ENCODE peak calls at places on chromosomes 7 and 10, in five cellular contexts. O is foreskin fibroblast; B is T follicular helper cell; F is stimulated activated CD8-positive, alpha-beta memory T cell treated with anti-CD3 and anti-CD28 coated beads, Interleukin-2, amount 100 ng/mL, for 1 hour; Q is GM13977. C is an unnamed sample.

GRCh38 chr7:47088329-47089067 is 493.4 kb downstream of the TNS3 start:
- DNase-seq in B (no peak), F (no peak), Q (peak), O (peak), C (peak)

GRCh38 chr10:109892885-109893284 is 30.4 kb downstream of the XPNPEP1 start:
- DNase-seq in F (no peak), O (peak), Q (no peak), B (no peak), C (no peak)

GRCh38 chr10:95260909-95261552 is 29.8 kb downstream of the PDLIM1 start:
- DNase-seq in B (no peak), O (peak), Q (no peak), F (no peak), C (no peak)

GRCh38 chr10:87500646-87501048 is 4.0 kb upstream of the MINPP1 start:
- DNase-seq in B (no peak), Q (no peak), O (peak), F (no peak), C (no peak)

GRCh38 chr7:48285365-48285764 is 114.1 kb downstream of the ABCA13 start:
- DNase-seq in O (peak), F (no peak), B (no peak), Q (no peak), C (no peak)

GRCh38 chr7:121633186-121633585 is 237.1 kb upstream of the FAM3C start:
- DNase-seq in O (no peak), Q (no peak), B (no peak), F (no peak), C (no peak)

GRCh38 chr10:13347235-13348156 is 597 bp downstream of the SEPHS1 start:
- DNase-seq in O (peak), Q (peak), B (peak), F (peak), C (peak)

GRCh38 chr7:28861825-28862224 is 96.3 kb downstream of the TRIL start:
- DNase-seq in F (no peak), B (no peak), Q (no peak), O (no peak), C (no peak)

GRCh38 chr10:62386401-62387320 is 12.5 kb downstream of the ZNF365 start:
- DNase-seq in Q (no peak), B (no peak), O (peak), F (no peak), C (no peak)

GRCh38 chr7:74069790-74070618 is 13.6 kb upstream of the LIMK1 start:
- DNase-seq in B (no peak), F (no peak), O (no peak), Q (no peak), C (no peak)

GRCh38 chr10:18683427-18683826 is 24.2 kb downstream of the ARL5B start:
- DNase-seq in F (no peak), B (no peak), O (peak), Q (no peak), C (no peak)

GRCh38 chr7:130379019-130379418 is 1.3 kb upstream of the CPA1 start:
- DNase-seq in Q (no peak), O (no peak), F (no peak), B (no peak), C (no peak)

GRCh38 chr10:5494611-5495010 is 4.8 kb downstream of the CALML5 start:
- DNase-seq in Q (no peak), F (no peak), B (no peak), O (no peak), C (no peak)

GRCh38 chr7:33334349-33334748 is 205.0 kb downstream of the BBS9 start:
- DNase-seq in F (no peak), B (no peak), O (peak), Q (peak), C (no peak)

GRCh38 chr10:96665306-96665705 is 55.0 kb downstream of the PIK3AP1 start:
- DNase-seq in F (no peak), Q (no peak), B (no peak), O (peak), C (no peak)

GRCh38 chr10:78771215-78771614 is 297.6 kb upstream of the ZMIZ1 start:
- DNase-seq in B (no peak), O (no peak), F (no peak), Q (no peak), C (no peak)

GRCh38 chr7:18064242-18064838 is 36.7 kb upstream of the PRPS1L1 start:
- DNase-seq in B (no peak), O (peak), F (no peak), Q (no peak), C (peak)

GRCh38 chr7:135160098-135160857 is 10.2 kb downstream of the CYREN start:
- DNase-seq in F (no peak), Q (peak), O (peak), B (no peak), C (no peak)

GRCh38 chr10:114110174-114110972 is 63.6 kb downstream of the CCDC186 start:
- DNase-seq in Q (no peak), B (no peak), O (peak), F (no peak), C (no peak)

GRCh38 chr7:100173806-100174495 is 3.2 kb downstream of the GPC2 start:
- DNase-seq in F (no peak), Q (peak), O (no peak), B (no peak), C (no peak)

GRCh38 chr10:86667421-86668181 is 710 bp upstream of the LDB3 start:
- DNase-seq in F (no peak), O (no peak), B (no peak), Q (no peak), C (no peak)

GRCh38 chr7:122790558-122790957 is 87.8 kb upstream of the RNF148 start:
- DNase-seq in Q (no peak), F (no peak), O (no peak), B (no peak), C (no peak)

GRCh38 chr10:100505164-100505563 is 14.5 kb downstream of the SEC31B start:
- DNase-seq in B (no peak), Q (no peak), O (no peak), F (no peak), C (no peak)

GRCh38 chr10:44947356-44948152 is 12.0 kb upstream of the RASSF4 start:
- DNase-seq in B (no peak), O (no peak), F (no peak), Q (no peak), C (peak)

GRCh38 chr7:101179117-101179779 is 845 bp downstream of the NAT16 start:
- DNase-seq in Q (no peak), F (no peak), O (peak), B (no peak), C (no peak)

GRCh38 chr10:60098676-60099601 is 192.6 kb upstream of the CCDC6 start:
- DNase-seq in B (no peak), O (peak), Q (peak), F (no peak), C (no peak)

GRCh38 chr7:99386584-99387238 is 12.2 kb downstream of the ARPC1B start:
- DNase-seq in F (no peak), O (peak), B (no peak), Q (no peak), C (no peak)

GRCh38 chr10:86073199-86073977 is 293.2 kb downstream of the GRID1 start:
- DNase-seq in O (no peak), F (no peak), B (no peak), Q (no peak), C (no peak)

GRCh38 chr7:26650081-26650480 is 214.3 kb downstream of the SKAP2 start:
- DNase-seq in Q (no peak), O (no peak), F (no peak), B (no peak), C (no peak)

GRCh38 chr7:156751319-156751718 is 110.7 kb downstream of the RNF32 start:
- DNase-seq in O (peak), F (no peak), B (no peak), Q (no peak), C (peak)

GRCh38 chr10:79904671-79905321 is 44.1 kb downstream of the SFTPD start:
- DNase-seq in B (peak), F (peak), O (peak), Q (peak), C (peak)

GRCh38 chr10:42475168-42476098 is 162.9 kb downstream of the ZNF33B start:
- DNase-seq in B (no peak), O (peak), F (no peak), Q (no peak), C (no peak)

GRCh38 chr7:88357794-88358533 is 51.3 kb upstream of the STEAP4 start:
- DNase-seq in F (no peak), B (no peak), Q (peak), O (peak), C (no peak)

GRCh38 chr10:63438506-63439498 is 27.0 kb downstream of the JMJD1C start:
- DNase-seq in O (no peak), Q (no peak), B (no peak), F (no peak), C (no peak)

GRCh38 chr7:4268040-4268965 is 413.8 kb upstream of the FOXK1 start:
- DNase-seq in F (no peak), O (no peak), B (no peak), Q (no peak), C (no peak)

GRCh38 chr7:150388709-150389531 is 9.8 kb downstream of the ZNF775 start:
- DNase-seq in O (peak), Q (no peak), F (no peak), B (no peak), C (no peak)

GRCh38 chr7:139647812-139648616 is 124.5 kb downstream of the CLEC2L start:
- DNase-seq in O (peak), Q (no peak), F (no peak), B (no peak), C (no peak)

GRCh38 chr10:48792687-48793096 is 108.0 kb downstream of the WDFY4 start:
- DNase-seq in O (peak), B (no peak), F (no peak), Q (no peak), C (no peak)